ENCODE peak calls at places on chromosomes 6 and 20, in five cellular contexts. N, K, T, E and J are unnamed samples.

GRCh38 chr6:95431637-95432228 is 145.6 kb upstream of the MANEA start:
- DNase-seq in N (no peak), K (peak; percentile 16), T (peak; percentile 61), E (peak; percentile 56), J (no peak)

GRCh38 chr6:149028767-149029405 is 282.1 kb downstream of the UST start:
- DNase-seq in N (no peak), K (peak; percentile 61), T (peak; percentile 98), E (peak; percentile 87), J (peak; percentile 58)

GRCh38 chr20:11777861-11778570 is 139.7 kb upstream of the BTBD3 start:
- DNase-seq in N (no peak), K (no peak), T (no peak), E (no peak), J (no peak)

GRCh38 chr6:75922226-75922625 is 150.2 kb downstream of the IMPG1 start:
- DNase-seq in N (no peak), K (no peak), T (no peak), E (no peak), J (no peak)

GRCh38 chr6:89002523-89002922 is 39.1 kb upstream of the RNGTT start:
- DNase-seq in N (no peak), K (no peak), T (no peak), E (no peak), J (no peak)

GRCh38 chr6:135936606-135937005 is 85.1 kb downstream of the PDE7B start:
- DNase-seq in N (no peak), K (no peak), T (no peak), E (no peak), J (no peak)

GRCh38 chr20:41717464-41717863 is 99.3 kb upstream of the CHD6 start:
- DNase-seq in N (peak; percentile 6), K (no peak), T (no peak), E (peak; percentile 25), J (peak; percentile 37)

GRCh38 chr6:24796616-24797290 is 2.0 kb downstream of the ARMH2 start:
- DNase-seq in N (no peak), K (no peak), T (no peak), E (no peak), J (no peak)

GRCh38 chr20:47642624-47643023 is 140.9 kb downstream of the NCOA3 start:
- DNase-seq in N (no peak), K (no peak), T (no peak), E (no peak), J (no peak)

GRCh38 chr6:48893048-48893447 is 570.0 kb downstream of the MMUT start:
- DNase-seq in N (no peak), K (no peak), T (no peak), E (no peak), J (no peak)

GRCh38 chr6:81818778-81819491 is 66.5 kb upstream of the TENT5A start:
- DNase-seq in N (no peak), K (no peak), T (peak; percentile 38), E (no peak), J (no peak)

GRCh38 chr6:118240878-118241528 is 307.1 kb upstream of the PLN start:
- DNase-seq in N (no peak), K (no peak), T (peak; percentile 3), E (no peak), J (no peak)

GRCh38 chr6:55678330-55679224 is 99.6 kb upstream of the HMGCLL1 start:
- DNase-seq in N (no peak), K (no peak), T (peak; percentile 15), E (no peak), J (no peak)

GRCh38 chr20:63831696-63832686 is 927 bp upstream of the ZBTB46 start:
- DNase-seq in N (no peak), K (no peak), T (peak; percentile 10), E (no peak), J (no peak)

GRCh38 chr6:79446006-79446405 is 91.2 kb downstream of the LCA5 start:
- DNase-seq in N (no peak), K (no peak), T (no peak), E (no peak), J (no peak)

GRCh38 chr6:159801935-159802334 is 1.9 kb downstream of the PNLDC1 start:
- DNase-seq in N (no peak), K (no peak), T (no peak), E (no peak), J (no peak)

GRCh38 chr6:52540286-52540902 is 36.5 kb downstream of the TRAM2 start:
- DNase-seq in N (no peak), K (no peak), T (no peak), E (no peak), J (no peak)

GRCh38 chr20:51387125-51387865 is 155.2 kb downstream of the NFATC2 start:
- DNase-seq in N (no peak), K (peak; percentile 78), T (no peak), E (no peak), J (no peak)

GRCh38 chr6:144340541-144341371 is 55.6 kb downstream of the UTRN start:
- DNase-seq in N (no peak), K (no peak), T (no peak), E (no peak), J (no peak)

GRCh38 chr6:80623066-80623815 is 516.8 kb downstream of the BCKDHB start:
- DNase-seq in N (no peak), K (no peak), T (no peak), E (no peak), J (no peak)

GRCh38 chr6:169156108-169156821 is 97.4 kb downstream of the THBS2 start:
- DNase-seq in N (no peak), K (no peak), T (no peak), E (no peak), J (no peak)

GRCh38 chr6:44580901-44581300 is 193.4 kb downstream of the CDC5L start:
- DNase-seq in N (no peak), K (no peak), T (no peak), E (no peak), J (no peak)

GRCh38 chr20:33251496-33251895 is 15.7 kb downstream of the BPIFA1 start:
- DNase-seq in N (no peak), K (no peak), T (no peak), E (peak; percentile 11), J (no peak)

GRCh38 chr6:4496284-4496683 is 279.9 kb upstream of the CDYL start:
- DNase-seq in N (no peak), K (no peak), T (no peak), E (no peak), J (no peak)

GRCh38 chr6:139375239-139376053 is 998 bp upstream of the CITED2 start:
- DNase-seq in N (peak; percentile 76), K (peak; percentile 84), T (peak; percentile 97), E (peak; percentile 96), J (peak; percentile 96)

GRCh38 chr6:37724530-37725220 is 27.0 kb upstream of the MDGA1 start:
- DNase-seq in N (no peak), K (no peak), T (no peak), E (no peak), J (no peak)

GRCh38 chr6:85594197-85594930 is 706 bp upstream of the SNX14 start:
- DNase-seq in N (no peak), K (no peak), T (peak; percentile 64), E (peak; percentile 52), J (no peak)